ENCODE peak calls at places on chromosome 19, in four cellular contexts. Y, W, O and P are unnamed samples.

GRCh38 chr19:425056-425455 is 16.1 kb upstream of the C2CD4C start:
- DNase-seq in Y (no peak), W (no peak), O (no peak), P (no peak)

GRCh38 chr19:50325310-50326100 is 3.7 kb downstream of the KCNC3 start:
- DNase-seq in W (peak), Y (peak), O (peak), P (peak)

GRCh38 chr19:9128171-9128570 is 1.4 kb upstream of the OR7G3 start:
- DNase-seq in Y (no peak), W (no peak), O (no peak), P (no peak)

GRCh38 chr19:8626823-8627222 is 3.6 kb upstream of the NFILZ start:
- DNase-seq in Y (no peak), W (no peak), O (no peak), P (no peak)

GRCh38 chr19:47268028-47268427 is 6.7 kb upstream of the INAFM1 start:
- DNase-seq in Y (no peak), W (no peak), O (no peak), P (no peak)

GRCh38 chr19:31979949-31980670 is 365.3 kb upstream of the ZNF507 start:
- DNase-seq in Y (no peak), O (no peak), W (no peak), P (no peak)

GRCh38 chr19:14147797-14148605 is 11.6 kb upstream of the ASF1B start:
- DNase-seq in Y (peak), O (peak), W (peak), P (peak)

GRCh38 chr19:43439183-43440063 is 24.7 kb downstream of the TEX101 start:
- DNase-seq in Y (peak), W (no peak), O (no peak), P (no peak)

GRCh38 chr19:46976845-46977320 is 42.8 kb upstream of the NPAS1 start:
- DNase-seq in Y (no peak), W (peak), O (peak), P (peak)

GRCh38 chr19:6694147-6694815 is 24.3 kb upstream of the TNFSF14 start:
- DNase-seq in Y (peak), O (no peak), W (no peak), P (peak)

GRCh38 chr19:36377541-36378178 is 1.3 kb downstream of the ZFP14 start:
- DNase-seq in W (no peak), O (no peak), Y (peak), P (no peak)

GRCh38 chr19:10952809-10953208 is 8.0 kb upstream of the SMARCA4 start:
- DNase-seq in Y (no peak), W (no peak), O (no peak), P (no peak)

GRCh38 chr19:19997656-19998268 is 41.5 kb downstream of the ZNF682 start:
- DNase-seq in Y (no peak), O (peak), W (peak), P (no peak)

GRCh38 chr19:47203254-47203653 is 27.7 kb downstream of the BBC3 start:
- DNase-seq in W (no peak), O (no peak), Y (no peak), P (no peak)

GRCh38 chr19:48900477-48901452 is 653 bp downstream of the NUCB1 start:
- DNase-seq in Y (peak), W (no peak), O (peak), P (peak)

GRCh38 chr19:47421844-47422395 is 2.6 kb upstream of the MEIS3 start:
- DNase-seq in Y (no peak), O (peak), W (no peak), P (peak)

GRCh38 chr19:13629687-13630357 is 123.5 kb upstream of the CACNA1A start:
- DNase-seq in W (no peak), O (no peak), Y (no peak), P (no peak)

GRCh38 chr19:12139885-12140544 is at the start of gene ZNF20:
- DNase-seq in Y (peak), O (peak), W (peak), P (peak)

GRCh38 chr19:8641908-8642547 is 11.6 kb downstream of the NFILZ start:
- DNase-seq in O (peak), Y (peak), W (no peak), P (peak)

GRCh38 chr19:9871626-9872338 is 36.7 kb downstream of the PIN1 start:
- DNase-seq in Y (peak), W (no peak), O (no peak), P (no peak)

GRCh38 chr19:907183-907853 is 5.7 kb downstream of the R3HDM4 start:
- DNase-seq in W (no peak), O (no peak), Y (no peak), P (peak)

GRCh38 chr19:33304760-33305647 is 2.7 kb upstream of the CEBPA start:
- DNase-seq in O (no peak), Y (peak), W (no peak), P (peak)

GRCh38 chr19:18658366-18658855 is 21.6 kb downstream of the KLHL26 start:
- DNase-seq in O (no peak), Y (no peak), W (no peak), P (no peak)

GRCh38 chr19:18657590-18658365 is 20.9 kb downstream of the KLHL26 start:
- DNase-seq in Y (no peak), W (no peak), O (peak), P (peak)

GRCh38 chr19:18654469-18654868 is 17.6 kb downstream of the KLHL26 start:
- DNase-seq in W (no peak), O (no peak), Y (no peak), P (no peak)

GRCh38 chr19:18655173-18655844 is 18.5 kb downstream of the KLHL26 start:
- DNase-seq in Y (no peak), W (no peak), O (no peak), P (no peak)

GRCh38 chr19:18656337-18657086 is 19.7 kb downstream of the KLHL26 start:
- DNase-seq in O (no peak), Y (no peak), W (no peak), P (no peak)
- TF ChIP-seq FOXJ3 in O (no peak), Y (no peak), W (no peak), P (no peak)

DNA sequence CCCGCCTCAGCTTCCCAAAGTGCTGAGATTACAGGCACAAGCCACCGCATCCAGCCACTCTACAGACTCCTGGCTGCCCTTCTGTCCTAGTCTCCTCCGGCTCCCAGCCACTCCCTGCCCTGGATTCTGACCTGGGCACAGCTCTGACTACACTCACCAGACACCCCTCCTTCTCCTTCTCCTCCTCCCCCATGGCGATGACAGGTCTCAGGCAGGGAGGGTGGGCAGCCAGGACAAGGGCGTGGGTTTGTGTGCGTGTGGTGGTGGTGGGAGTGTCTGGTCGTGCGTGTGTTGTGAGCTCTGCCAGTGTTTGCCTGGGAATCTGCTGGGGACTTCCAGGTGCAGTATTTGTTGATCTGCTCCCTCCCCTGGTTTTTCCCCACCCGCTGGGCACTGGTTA is 3.0 kb upstream of the NCCRP1 start:
- DNase-seq in Y (peak), W (no peak), O (no peak), P (no peak)
- TF ChIP-seq FOXJ3 in Y (no peak), W (no peak), O (no peak), P (no peak)

GRCh38 chr19:5037936-5038335 is 69.0 kb downstream of the KDM4B start:
- DNase-seq in Y (no peak), O (peak), W (no peak), P (no peak)
- TF ChIP-seq FOXJ3 in Y (no peak), O (peak), W (no peak), P (no peak)

GRCh38 chr19:55550321-55550650 is 4.9 kb upstream of the SBK3 start:
- DNase-seq in Y (no peak), W (no peak), O (no peak), P (no peak)
- TF ChIP-seq FOXJ3 in Y (no peak), W (no peak), O (no peak), P (no peak)

DNA sequence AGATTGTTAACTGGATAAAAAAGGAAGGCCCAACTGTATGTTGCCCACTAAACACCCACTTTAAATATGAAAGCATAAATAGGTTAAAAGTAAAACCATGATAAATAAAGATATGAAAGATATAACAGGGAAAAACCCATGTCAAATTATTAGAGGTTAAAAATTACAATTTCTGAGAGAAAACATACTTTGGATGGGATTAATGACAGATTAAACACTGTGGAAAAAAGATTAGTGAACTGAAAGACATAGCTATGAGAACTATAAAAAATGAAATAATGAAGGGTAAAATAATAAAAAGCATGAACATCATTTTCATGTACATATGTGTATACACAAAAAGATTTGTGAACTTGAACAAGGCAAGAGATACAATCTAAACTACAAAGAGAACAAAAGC is 2.2 kb upstream of the ZNF577 start:
- DNase-seq in Y (no peak), O (no peak), W (no peak), P (no peak)
- TF ChIP-seq FOXJ3 in Y (no peak), O (no peak), W (no peak), P (no peak)

GRCh38 chr19:41792513-41793413 is 3.6 kb upstream of the CEACAM3 start:
- DNase-seq in W (peak), O (peak), Y (peak), P (peak)
- TF ChIP-seq FOXJ3 in W (no peak), O (no peak), Y (no peak), P (no peak)

GRCh38 chr19:44943801-44944249 is 1.8 kb downstream of the APOC4 start:
- DNase-seq in Y (no peak), O (no peak), W (no peak), P (peak)

GRCh38 chr19:44942067-44942571 is at the start of gene APOC4:
- DNase-seq in W (no peak), O (no peak), Y (no peak), P (peak)

DNA sequence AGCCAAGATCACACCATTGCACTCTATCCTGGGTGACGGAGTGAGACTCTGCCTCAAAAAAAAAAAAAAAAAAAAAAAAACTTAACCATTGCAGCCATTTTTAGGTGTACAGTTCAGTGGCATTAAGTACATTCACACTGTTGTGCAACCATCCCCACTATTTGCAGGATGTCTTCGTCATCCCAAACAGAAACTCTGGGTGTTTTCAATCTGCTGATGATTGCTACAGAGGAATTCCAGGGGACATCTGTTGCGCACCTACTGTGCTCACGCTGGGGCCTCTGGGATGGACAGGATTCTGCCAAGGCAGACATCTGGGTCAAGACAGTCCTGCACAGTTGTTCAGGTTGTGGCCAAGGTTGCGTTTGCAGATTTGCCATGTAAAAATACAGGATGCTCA is 2.4 kb upstream of the APOC4 start:
- DNase-seq in Y (peak), W (no peak), O (no peak), P (no peak)
- TF ChIP-seq FOXJ3 in Y (no peak), W (no peak), O (no peak), P (no peak)

GRCh38 chr19:17659996-17660395 is 28.2 kb downstream of the UNC13A start:
- DNase-seq in O (no peak), Y (peak), W (no peak), P (no peak)

GRCh38 chr19:17656970-17657369 is 31.2 kb downstream of the UNC13A start:
- DNase-seq in Y (no peak), W (no peak), O (no peak), P (no peak)

GRCh38 chr19:17658240-17658639 is 29.9 kb downstream of the UNC13A start:
- DNase-seq in Y (no peak), W (no peak), O (no peak), P (no peak)

GRCh38 chr19:17655751-17656480 is 32.2 kb downstream of the UNC13A start:
- DNase-seq in Y (no peak), O (no peak), W (no peak), P (no peak)

GRCh38 chr19:17658666-17659065 is 29.5 kb downstream of the UNC13A start:
- DNase-seq in O (no peak), W (no peak), Y (no peak), P (no peak)
- TF ChIP-seq FOXJ3 in O (no peak), W (no peak), Y (no peak), P (no peak)

GRCh38 chr19:30001794-30002193 is 59.8 kb downstream of the URI1 start:
- DNase-seq in Y (peak), W (no peak), O (no peak), P (peak)

GRCh38 chr19:30003862-30004261 is 61.8 kb downstream of the URI1 start:
- DNase-seq in W (no peak), Y (no peak), O (no peak), P (no peak)

GRCh38 chr19:29999490-29999889 is 57.5 kb downstream of the URI1 start:
- DNase-seq in Y (no peak), O (no peak), W (no peak), P (no peak)

GRCh38 chr19:30000862-30001261 is 58.8 kb downstream of the URI1 start:
- DNase-seq in Y (no peak), O (no peak), W (no peak), P (no peak)

GRCh38 chr19:30001301-30001700 is 59.3 kb downstream of the URI1 start:
- DNase-seq in Y (no peak), O (no peak), W (no peak), P (no peak)
- TF ChIP-seq FOXJ3 in Y (no peak), O (no peak), W (no peak), P (no peak)